ENCODE peak calls at places on chromosomes 5 and 9, in seven cellular contexts. F is activated CD8-positive, alpha-beta T cell treated with anti-CD3 and anti-CD28 coated beads for 36 hours; P is EH; E is omental fat pad; W is NCI-H446; T is AG09319; I is KG1. G is an unnamed sample.

GRCh38 chr5:83220331-83220730 is 143.0 kb downstream of the XRCC4 start:
- DNase-seq in P (peak), I (no peak), F (no peak), E (no peak), T (no peak), W (no peak), G (no peak)

GRCh38 chr5:72231989-72232703 is 87.9 kb downstream of the MRPS27 start:
- DNase-seq in P (no peak), W (no peak), F (no peak), I (no peak), T (no peak), E (no peak), G (no peak)

GRCh38 chr5:90940227-90940995 is 381.8 kb downstream of the ADGRV1 start:
- DNase-seq in E (no peak), T (no peak), F (peak), I (no peak), P (peak), W (peak), G (peak)

GRCh38 chr9:72935595-72935994 is 17.3 kb downstream of the ALDH1A1 start:
- DNase-seq in E (no peak), I (no peak), F (no peak), P (no peak), T (no peak), W (no peak), G (no peak)

GRCh38 chr5:107512029-107512428 is 158.7 kb downstream of the EFNA5 start:
- DNase-seq in W (no peak), P (no peak), I (no peak), T (no peak), E (no peak), F (no peak), G (no peak)

GRCh38 chr5:95823738-95824609 is 1.4 kb upstream of the GLRX start:
- DNase-seq in W (no peak), E (no peak), P (peak), T (peak), I (no peak), F (peak), G (peak)

GRCh38 chr5:128284236-128284635 is 200.7 kb downstream of the SLC12A2 start:
- DNase-seq in W (no peak), T (no peak), P (no peak), F (no peak), E (no peak), I (no peak), G (no peak)

GRCh38 chr9:35689601-35690446 is at the start of gene TPM2:
- DNase-seq in F (no peak), E (no peak), T (peak), P (peak), I (no peak), W (no peak), G (no peak)

GRCh38 chr5:112284561-112284960 is 134.5 kb downstream of the EPB41L4A start:
- DNase-seq in F (no peak), T (no peak), I (no peak), E (no peak), P (no peak), W (no peak), G (no peak)

GRCh38 chr5:23208959-23209431 is 298.4 kb upstream of the PRDM9 start:
- DNase-seq in E (no peak), I (peak), T (no peak), F (peak), W (peak), P (no peak), G (no peak)

GRCh38 chr5:105956456-105957177 is 1714.1 kb downstream of the EFNA5 start:
- DNase-seq in W (no peak), T (no peak), I (no peak), E (no peak), F (no peak), P (no peak), G (no peak)

GRCh38 chr9:1709347-1709746 is 305.8 kb upstream of the SMARCA2 start:
- DNase-seq in W (peak), P (peak), T (no peak), E (no peak), I (no peak), F (peak), G (no peak)

GRCh38 chr5:77328926-77329647 is 118.6 kb downstream of the PDE8B start:
- DNase-seq in P (no peak), E (no peak), T (no peak), I (no peak), F (no peak), W (no peak), G (no peak)

GRCh38 chr9:17005085-17005484 is 129.8 kb upstream of the CNTLN start:
- DNase-seq in E (no peak), F (no peak), I (no peak), T (peak), P (peak), W (peak), G (no peak)